ENCODE peak calls at places on chromosomes 13 and 19, in eight cellular contexts. M, L, Z, X, U, W, J and K are unnamed samples.

GRCh38 chr19:2834294-2834871 is 6.9 kb upstream of the ZNF555 start:
- DNase-seq in M (no peak), L (no peak), Z (no peak), X (no peak), U (no peak), W (no peak), J (no peak), K (no peak)

GRCh38 chr13:59112375-59112774 is 1051.4 kb downstream of the DIAPH3 start:
- DNase-seq in M (no peak), L (no peak), Z (peak; percentile 98), X (no peak), U (no peak), W (no peak), J (no peak), K (peak; percentile 91)

GRCh38 chr13:52809310-52809769 is 39.1 kb downstream of the PCDH8 start:
- DNase-seq in M (no peak), L (no peak), Z (peak; percentile 70), X (peak; percentile 86), U (no peak), W (no peak), J (peak; percentile 25), K (peak; percentile 39)

GRCh38 chr19:54616057-54616456 is 14.2 kb upstream of the LILRB1 start:
- DNase-seq in M (no peak), L (no peak), Z (no peak), X (no peak), U (no peak), W (no peak), J (no peak), K (no peak)

GRCh38 chr13:66835040-66835628 is 395.0 kb downstream of the PCDH9 start:
- DNase-seq in M (peak; percentile 67), L (peak; percentile 93), Z (peak; percentile 67), X (no peak), U (no peak), W (no peak), J (no peak), K (peak; percentile 1)

GRCh38 chr19:56119585-56119978 is 1.5 kb downstream of the ZNF787 start:
- DNase-seq in M (no peak), L (no peak), Z (no peak), X (no peak), U (no peak), W (no peak), J (no peak), K (no peak)

GRCh38 chr19:19185853-19186728 is 5.9 kb downstream of the BORCS8 start:
- DNase-seq in M (no peak), L (no peak), Z (peak; percentile 56), X (peak; percentile 97), U (no peak), W (peak; percentile 16), J (no peak), K (no peak)

GRCh38 chr13:112752711-112753541 is 63.1 kb downstream of the ATP11A start:
- DNase-seq in M (no peak), L (no peak), Z (no peak), X (no peak), U (no peak), W (no peak), J (no peak), K (no peak)

GRCh38 chr13:101614491-101614890 is 162.0 kb downstream of the ITGBL1 start:
- DNase-seq in M (no peak), L (no peak), Z (no peak), X (no peak), U (no peak), W (no peak), J (no peak), K (no peak)

GRCh38 chr19:17527326-17527725 is 15.9 kb downstream of the PGLS start:
- DNase-seq in M (no peak), L (no peak), Z (no peak), X (no peak), U (no peak), W (no peak), J (no peak), K (no peak)

GRCh38 chr19:3229346-3229743 is 4.9 kb downstream of the CELF5 start:
- DNase-seq in M (no peak), L (no peak), Z (no peak), X (no peak), U (no peak), W (no peak), J (no peak), K (no peak)

GRCh38 chr13:45623516-45624090 is 8.1 kb upstream of the ERICH6B start:
- DNase-seq in M (no peak), L (peak; percentile 26), Z (peak; percentile 29), X (peak; percentile 48), U (no peak), W (no peak), J (no peak), K (no peak)

GRCh38 chr19:7444042-7444441 is 44.8 kb downstream of the PEX11G start:
- DNase-seq in M (no peak), L (no peak), Z (no peak), X (peak; percentile 28), U (no peak), W (no peak), J (no peak), K (no peak)

GRCh38 chr19:49425922-49426592 is 869 bp downstream of the GFY start:
- DNase-seq in M (no peak), L (no peak), Z (no peak), X (peak; percentile 98), U (no peak), W (no peak), J (no peak), K (no peak)

GRCh38 chr13:114049026-114049425 is 75.2 kb upstream of the C13orf46 start:
- DNase-seq in M (no peak), L (no peak), Z (no peak), X (no peak), U (no peak), W (no peak), J (no peak), K (no peak)

GRCh38 chr19:45444318-45445041 is 20.8 kb upstream of the ERCC1 start:
- DNase-seq in M (peak; percentile 98), L (peak; percentile 97), Z (peak; percentile 94), X (peak; percentile 95), U (peak; percentile 83), W (peak; percentile 71), J (no peak), K (no peak)

GRCh38 chr13:78655906-78656305 is 3.0 kb downstream of the OBI1 start:
- DNase-seq in M (no peak), L (no peak), Z (no peak), X (no peak), U (no peak), W (no peak), J (no peak), K (no peak)

GRCh38 chr13:97631158-97631557 is 197.2 kb downstream of the RAP2A start:
- DNase-seq in M (no peak), L (no peak), Z (no peak), X (peak; percentile 67), U (no peak), W (no peak), J (no peak), K (no peak)
- TF ChIP-seq CTCF in M (no peak), L (no peak), Z (no peak), X (peak; percentile 55), U (no peak), W (no peak), J (peak; percentile 6), K (no peak)

GRCh38 chr19:4851551-4852290 is 15.7 kb downstream of the PLIN3 start:
- DNase-seq in M (peak; percentile 86), L (no peak), Z (peak; percentile 65), X (peak; percentile 85), U (peak; percentile 21), W (peak; percentile 58), J (no peak), K (peak; percentile 88)
- H3K36me3 ChIP-seq in M (peaks cover 95% of the 10 kb centered on the region), L (peaks cover 70% of the 10 kb centered on the region), Z (peaks cover 19% of the 10 kb centered on the region), X (no peaks in the 10 kb centered on the region), U (peaks cover 30% of the 10 kb centered on the region), W (no peaks in the 10 kb centered on the region), J (peaks cover 21% of the 10 kb centered on the region), K (peaks cover 3% of the 10 kb centered on the region)

GRCh38 chr19:50743537-50743936 is 20.4 kb downstream of the CLEC11A start:
- DNase-seq in M (no peak), L (no peak), Z (no peak), X (no peak), U (no peak), W (no peak), J (no peak), K (no peak)
- H3K27me3 ChIP-seq in M (no peaks in the 10 kb centered on the region), L (peaks cover 14% of the 10 kb centered on the region), Z (no peaks in the 10 kb centered on the region), X (no peaks in the 10 kb centered on the region), U (no peaks in the 10 kb centered on the region), W (no peaks in the 10 kb centered on the region), J (peaks cover 3% of the 10 kb centered on the region), K (no peaks in the 10 kb centered on the region)

DNA sequence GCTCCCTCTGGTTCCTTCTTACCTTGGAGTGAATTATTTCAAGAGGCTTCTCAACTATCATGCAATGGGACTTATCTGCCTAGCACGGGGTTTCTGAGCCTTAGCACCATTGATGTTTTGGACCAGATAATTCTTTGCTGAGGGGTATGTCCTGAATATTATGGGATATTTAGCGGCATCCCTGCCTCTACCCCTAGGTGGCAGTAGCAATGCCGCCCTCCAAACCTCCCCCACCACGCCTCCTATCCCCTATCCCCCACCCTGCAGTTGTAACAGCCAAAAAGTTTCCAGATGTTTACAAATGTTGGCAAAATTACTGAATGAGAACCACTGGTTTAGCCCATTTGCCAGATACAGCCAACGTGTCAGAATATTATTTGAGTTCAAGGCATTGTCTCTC is 125.5 kb downstream of the POSTN start:
- DNase-seq in M (no peak), L (no peak), Z (no peak), X (peak; percentile 68), U (no peak), W (no peak), J (no peak), K (no peak)
- TF ChIP-seq CTCF in M (no peak), L (no peak), Z (no peak), X (peak; percentile 79), U (no peak), W (no peak), J (no peak), K (no peak)

DNA sequence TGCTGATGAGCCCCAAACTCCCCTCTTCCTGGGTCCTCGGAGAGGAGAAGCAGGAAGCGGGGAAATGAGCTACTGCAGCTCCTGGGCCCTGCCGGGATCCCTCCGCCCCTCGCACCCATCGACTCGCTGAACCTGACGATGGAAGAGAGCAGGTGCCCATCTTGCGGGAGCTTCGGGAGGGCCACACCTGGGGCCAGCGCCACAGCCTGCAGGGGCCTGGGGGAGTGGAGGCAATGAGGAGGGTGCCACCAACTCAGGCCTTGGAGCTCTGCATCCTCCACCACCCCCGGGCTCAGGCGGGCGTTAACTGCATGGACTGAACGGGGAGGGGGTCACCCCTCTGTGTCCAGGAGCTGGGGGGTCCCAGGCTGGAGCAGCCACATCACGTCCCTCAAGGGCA is 8.3 kb downstream of the TCF3 start:
- DNase-seq in M (no peak), L (no peak), Z (no peak), X (no peak), U (no peak), W (no peak), J (no peak), K (no peak)
- H3K36me3 ChIP-seq in M (peaks cover 66% of the 10 kb centered on the region), L (peaks cover 79% of the 10 kb centered on the region), Z (peaks cover 9% of the 10 kb centered on the region), X (peaks cover 17% of the 10 kb centered on the region), U (no peaks in the 10 kb centered on the region), W (peaks cover 7% of the 10 kb centered on the region), J (peaks cover 28% of the 10 kb centered on the region), K (no peaks in the 10 kb centered on the region)

DNA sequence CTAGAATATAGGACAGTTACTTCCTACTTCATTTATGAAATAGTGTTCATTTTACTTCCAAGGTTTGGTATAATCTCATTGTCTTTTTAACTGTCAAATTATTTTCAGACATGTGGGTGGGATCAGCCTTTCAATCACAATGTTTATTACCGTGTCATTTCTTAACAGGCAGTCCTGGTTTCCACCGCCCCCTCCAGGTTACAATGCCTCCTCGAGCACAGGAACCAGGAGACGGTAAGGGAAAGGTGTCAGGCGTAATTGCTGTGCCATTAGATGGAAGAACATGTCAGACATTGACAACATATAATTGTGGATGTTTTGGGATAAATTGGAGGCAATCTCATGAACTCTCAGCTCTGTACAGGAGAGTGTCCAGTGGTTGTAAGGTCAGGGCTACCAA is 36.5 kb downstream of the SCEL start:
- DNase-seq in M (no peak), L (no peak), Z (no peak), X (peak; percentile 32), U (no peak), W (no peak), J (no peak), K (no peak)
- H3K27me3 ChIP-seq in M (no peaks in the 10 kb centered on the region), L (no peaks in the 10 kb centered on the region), Z (no peaks in the 10 kb centered on the region), X (no peaks in the 10 kb centered on the region), U (no peaks in the 10 kb centered on the region), W (no peaks in the 10 kb centered on the region), J (no peaks in the 10 kb centered on the region), K (no peaks in the 10 kb centered on the region)